ENCODE peak calls at places on chromosomes 5 and 9, in seven cellular contexts. E is lung; X is cardiac muscle cell; H is ovary; Z is uterus; S is sigmoid colon; Q is CD4-positive, CD25-positive, alpha-beta regulatory T cell. C is an unnamed sample.

GRCh38 chr9:20898885-20899554 is 132.4 kb downstream of the HACD4 start:
- DNase-seq in E (no peak), S (no peak), Z (no peak), X (peak), Q (no peak), H (no peak), C (no peak)

GRCh38 chr5:35853652-35854051 is 3.0 kb upstream of the IL7R start:
- DNase-seq in E (no peak), Z (peak), S (no peak), H (peak), Q (peak), X (peak), C (no peak)

GRCh38 chr5:89315194-89315593 is 432.2 kb upstream of the MEF2C start:
- DNase-seq in Z (no peak), X (peak), Q (no peak), S (no peak), H (peak), E (peak), C (no peak)

GRCh38 chr9:75892168-75892901 is 1.9 kb downstream of the PCSK5 start:
- DNase-seq in X (peak), Q (no peak), S (peak), E (peak), H (peak), Z (peak), C (no peak)

GRCh38 chr5:96868603-96869371 is 7.5 kb upstream of the ERAP2 start:
- DNase-seq in H (no peak), X (peak), S (no peak), Z (no peak), Q (peak), E (no peak), C (peak)

GRCh38 chr5:10695055-10695649 is 65.9 kb downstream of the DAP start:
- DNase-seq in E (peak), Z (peak), S (peak), Q (peak), X (peak), H (peak), C (no peak)

GRCh38 chr5:137815202-137815990 is 52.3 kb upstream of the MYOT start:
- DNase-seq in S (no peak), X (no peak), H (no peak), E (no peak), Q (no peak), Z (peak), C (no peak)

GRCh38 chr9:108099854-108100253 is 610.3 kb upstream of the KLF4 start:
- DNase-seq in E (no peak), Q (no peak), H (no peak), Z (no peak), X (no peak), S (no peak), C (no peak)

GRCh38 chr9:81980568-81980967 is 8.0 kb upstream of the SPATA31D1 start:
- DNase-seq in E (no peak), X (no peak), H (no peak), Q (no peak), S (no peak), Z (no peak), C (no peak)

GRCh38 chr5:42656661-42657035 is 100.0 kb upstream of the CCDC152 start:
- DNase-seq in S (no peak), X (peak), Z (no peak), E (no peak), Q (no peak), H (no peak), C (no peak)

GRCh38 chr9:98778251-98778650 is 18.1 kb downstream of the ANKS6 start:
- DNase-seq in H (no peak), E (no peak), X (no peak), Z (no peak), Q (no peak), S (no peak), C (no peak)

GRCh38 chr9:38339496-38339895 is 53.0 kb upstream of the ALDH1B1 start:
- DNase-seq in Z (no peak), S (no peak), X (peak), Q (no peak), E (no peak), H (no peak), C (peak)

GRCh38 chr5:68435611-68436010 is 220.1 kb downstream of the PIK3R1 start:
- DNase-seq in S (no peak), Q (no peak), H (no peak), X (no peak), Z (no peak), E (no peak), C (no peak)

GRCh38 chr9:133371261-133371711 is 4.6 kb downstream of the SURF4 start:
- DNase-seq in Q (peak), S (no peak), E (no peak), H (no peak), Z (no peak), X (no peak), C (no peak)

DNA sequence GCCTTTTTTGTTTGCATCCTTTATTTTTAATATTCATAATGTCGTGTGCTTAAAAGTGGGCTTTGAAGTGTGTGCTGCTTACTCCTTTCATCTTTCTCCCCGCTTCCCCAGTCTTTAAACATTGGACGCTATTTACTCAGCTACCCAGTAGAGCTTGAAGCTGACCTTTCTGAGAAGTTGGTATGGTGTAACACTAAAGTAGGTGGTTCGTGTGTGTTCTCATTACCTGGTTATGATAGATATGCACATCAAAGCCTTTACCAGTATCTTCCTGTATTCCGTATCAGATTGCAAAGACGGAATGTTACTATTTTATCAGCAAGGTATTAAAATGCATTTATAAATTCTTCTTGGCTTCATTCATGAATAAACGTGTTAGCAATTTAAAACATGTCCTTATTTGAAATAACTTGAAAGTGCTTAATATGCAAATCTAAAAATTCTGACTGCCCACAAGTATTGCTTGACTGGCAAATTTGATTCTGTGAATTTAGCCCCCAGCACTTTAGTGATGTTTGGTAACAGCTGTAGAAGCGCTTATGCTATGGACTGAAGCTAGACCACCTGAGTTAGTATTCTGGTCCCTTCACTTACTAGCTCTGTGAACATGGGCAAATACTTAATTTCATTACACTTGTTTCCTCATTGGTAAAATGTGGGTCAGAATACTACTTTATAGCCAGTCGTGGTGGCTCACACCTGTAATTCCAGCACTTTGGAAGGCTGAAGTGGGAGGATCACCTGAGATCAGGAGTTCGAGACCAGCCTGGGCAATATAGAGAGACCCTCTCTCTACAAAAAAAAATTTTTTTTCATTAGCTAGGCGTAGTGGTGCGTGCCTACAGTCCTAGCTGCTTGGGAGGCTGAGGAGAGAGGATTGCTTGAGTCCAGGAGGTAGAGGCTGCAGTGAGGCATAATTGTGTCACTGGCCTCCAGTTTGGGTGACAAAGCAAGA is 1.7 kb downstream of the RRAGA start:
- DNase-seq in S (no peak), X (no peak), Z (no peak), E (no peak), Q (peak), H (no peak), C (no peak)
- H3K27ac ChIP-seq in S (peak), X (peak), Z (peak), E (no peak), Q (peak), H (peak), C (peak)

GRCh38 chr9:16846986-16847385 is 23.5 kb downstream of the BNC2 start:
- DNase-seq in Q (no peak), Z (no peak), E (no peak), H (no peak), S (no peak), X (no peak), C (no peak)

GRCh38 chr9:16848189-16848588 is 22.3 kb downstream of the BNC2 start:
- DNase-seq in E (no peak), X (no peak), H (no peak), Q (no peak), Z (no peak), S (no peak), C (no peak)
- H3K27ac ChIP-seq in E (no peak), X (no peak), H (no peak), Q (no peak), Z (no peak), S (no peak), C (no peak)

GRCh38 chr9:130140701-130141100 is 31.5 kb upstream of the NCS1 start:
- DNase-seq in Z (no peak), E (no peak), H (no peak), X (no peak), S (no peak), Q (no peak), C (no peak)
- H3K27ac ChIP-seq in Z (peak), E (no peak), H (no peak), X (no peak), S (peak), Q (no peak), C (no peak)

DNA sequence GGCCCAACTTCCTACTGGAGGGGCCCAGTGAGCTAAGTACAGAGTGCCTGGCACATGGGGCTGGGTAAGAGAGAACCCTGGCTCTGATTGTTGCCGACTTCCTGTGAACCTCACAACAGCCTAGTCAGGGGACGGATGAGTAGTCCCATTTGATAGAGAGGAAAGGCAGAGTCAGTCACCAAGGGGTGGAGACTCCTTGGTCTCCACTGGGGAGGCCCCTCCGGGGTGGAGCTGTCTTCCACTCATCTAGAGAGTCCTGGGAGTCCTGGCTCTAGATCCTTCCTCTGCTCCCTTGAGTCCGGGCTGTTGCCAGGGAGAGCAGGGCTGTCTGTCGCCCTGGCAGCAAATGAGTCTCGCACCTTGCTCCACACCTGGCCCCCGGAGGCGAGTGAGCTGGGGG is 8.0 kb downstream of the GRK6 start:
- DNase-seq in Q (peak), X (no peak), Z (no peak), E (no peak), S (no peak), H (no peak), C (no peak)
- H3K27ac ChIP-seq in Q (peak), X (no peak), Z (no peak), E (no peak), S (no peak), H (no peak), C (no peak)

GRCh38 chr5:56673171-56673570 is 142.2 kb upstream of the MAP3K1 start:
- DNase-seq in E (no peak), H (no peak), Z (no peak), S (no peak), X (no peak), Q (peak), C (no peak)

GRCh38 chr5:56670916-56671315 is 144.4 kb upstream of the MAP3K1 start:
- DNase-seq in Q (no peak), X (no peak), Z (no peak), E (no peak), S (no peak), H (no peak), C (no peak)

GRCh38 chr5:56669534-56670483 is 145.5 kb upstream of the MAP3K1 start:
- DNase-seq in S (peak), E (peak), X (peak), H (peak), Z (peak), Q (peak), C (no peak)

GRCh38 chr5:56668996-56669395 is 146.4 kb upstream of the MAP3K1 start:
- DNase-seq in E (no peak), S (no peak), X (no peak), Q (no peak), H (no peak), Z (no peak), C (no peak)

DNA sequence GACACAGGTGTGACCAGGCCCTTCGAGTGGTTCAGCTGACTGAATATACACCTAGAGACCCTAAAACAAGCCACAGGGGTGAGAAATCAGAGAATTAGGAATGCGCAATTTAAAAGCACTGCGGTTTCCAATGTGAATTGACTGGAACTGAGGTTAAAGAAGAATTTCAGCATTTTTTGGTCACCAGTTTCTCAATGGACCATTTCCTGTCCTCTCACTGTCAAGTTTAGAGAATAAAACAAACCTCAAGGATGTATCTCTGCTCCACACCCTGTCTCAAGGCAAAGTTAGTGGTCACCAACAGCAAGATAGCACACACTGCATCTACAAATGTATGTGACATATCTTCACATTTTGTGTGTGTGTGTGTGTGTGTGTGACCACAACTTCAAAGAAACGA is 143.8 kb upstream of the MAP3K1 start:
- DNase-seq in Z (no peak), E (no peak), H (no peak), Q (no peak), X (no peak), S (no peak), C (no peak)
- H3K27ac ChIP-seq in Z (no peak), E (no peak), H (no peak), Q (no peak), X (no peak), S (no peak), C (no peak)

DNA sequence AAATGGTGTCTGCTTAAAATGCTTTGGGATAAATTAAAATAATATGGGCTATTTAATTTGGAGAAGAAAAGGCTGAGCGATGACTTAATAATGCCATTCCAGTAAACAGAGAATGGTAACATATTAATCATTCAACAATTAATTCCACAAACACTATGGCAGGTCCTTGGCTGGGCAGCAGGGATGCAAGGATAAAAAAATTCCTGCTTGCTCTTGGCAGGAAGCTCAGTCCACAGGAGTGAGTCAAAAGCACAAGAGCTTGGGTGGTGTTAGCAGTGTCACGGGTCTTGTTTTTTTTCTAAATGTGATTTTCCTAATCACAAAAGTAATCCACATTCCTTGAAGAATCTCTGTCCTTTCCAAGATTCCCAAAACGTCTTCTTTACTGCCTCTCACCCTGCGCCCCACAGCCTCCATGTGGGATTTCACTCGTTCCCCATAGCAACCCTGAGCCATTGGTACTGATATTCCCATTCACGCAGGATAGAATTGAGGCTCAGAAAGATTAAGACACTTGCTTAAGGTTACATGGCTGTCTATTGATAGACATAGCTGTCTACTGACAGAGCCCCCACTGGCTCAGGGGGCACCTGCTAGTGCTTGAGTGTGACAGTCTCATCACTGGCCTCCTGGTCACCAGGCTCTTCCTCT is 222.3 kb downstream of the MAPKAP1 start:
- DNase-seq in Q (no peak), H (peak), Z (peak), E (no peak), S (peak), X (peak), C (peak)
- H3K27ac ChIP-seq in Q (no peak), H (peak), Z (peak), E (peak), S (peak), X (peak), C (peak)

C was measured in AG04450.